ENCODE peak calls at places on chromosomes 13 and 19, in eight cellular contexts. B is WTC11; G is activated effector memory CD4-positive, alpha-beta T cell treated with anti-CD3 and anti-CD28 coated beads, Interleukin-2, amount 50 U/mL, for 16 hours; U is HTR-8/SVneo; K is stimulated activated CD4-positive, alpha-beta T cell treated with anti-CD3 and anti-CD28 coated beads, TNF-alpha, amount 100 ng/mL, for 4 hours; E is neural crest cell; L is GM04504; F is EL. S is an unnamed sample.

GRCh38 chr13:44747179-44747578 is 171.0 kb upstream of the TSC22D1 start:
- DNase-seq in F (no peak), L (no peak), K (no peak), U (no peak), E (no peak), G (no peak), B (no peak), S (no peak)

GRCh38 chr19:48819366-48819816 is 8.6 kb upstream of the BCAT2 start:
- DNase-seq in B (no peak), G (no peak), L (peak), K (no peak), U (peak), E (no peak), F (peak), S (peak)

GRCh38 chr19:18418725-18419194 is 438 bp upstream of the SSBP4 start:
- DNase-seq in E (no peak), B (no peak), G (peak), L (no peak), K (no peak), U (no peak), F (peak), S (no peak)

GRCh38 chr13:112580912-112581311 is 7.0 kb downstream of the TUBGCP3 start:
- DNase-seq in K (no peak), U (no peak), G (no peak), L (no peak), F (no peak), B (no peak), E (no peak), S (no peak)

GRCh38 chr19:38650911-38651584 is 3.6 kb downstream of the ACTN4 start:
- DNase-seq in E (no peak), F (peak), L (peak), B (no peak), G (no peak), K (no peak), U (no peak), S (no peak)

GRCh38 chr13:30429721-30430694 is 7.7 kb downstream of the UBE2L5 start:
- DNase-seq in L (peak), U (peak), E (no peak), F (peak), B (no peak), K (no peak), G (peak), S (peak)

GRCh38 chr19:16061943-16062342 is 14.4 kb upstream of the TPM4 start:
- DNase-seq in L (no peak), F (no peak), K (no peak), G (peak), E (no peak), B (no peak), U (no peak), S (no peak)

GRCh38 chr19:3788991-3789778 is 3.0 kb upstream of the MATK start:
- DNase-seq in E (no peak), U (no peak), B (no peak), F (no peak), G (no peak), L (no peak), K (no peak), S (no peak)

GRCh38 chr19:11324079-11324661 is 15.3 kb downstream of the RAB3D start:
- DNase-seq in G (no peak), U (peak), F (peak), L (peak), E (no peak), K (no peak), B (no peak), S (peak)

GRCh38 chr13:74047925-74048324 is 86.3 kb downstream of the KLF12 start:
- DNase-seq in L (no peak), U (no peak), G (no peak), K (no peak), E (no peak), F (peak), B (no peak), S (no peak)

GRCh38 chr13:20160346-20161274 is at the start of gene GJA3:
- DNase-seq in E (peak), B (peak), G (peak), F (peak), L (no peak), U (no peak), K (peak), S (no peak)

GRCh38 chr19:19420570-19421301 is 15.3 kb downstream of the GATAD2A start:
- DNase-seq in G (no peak), E (no peak), U (no peak), B (no peak), L (no peak), F (no peak), K (no peak), S (no peak)

S was measured in kidney glomerular epithelial cell.